ENCODE peak calls at places on chromosomes 4 and X, in four cellular contexts. Q, K, E and C are unnamed samples.

GRCh38 chrX:53078943-53079342 is 3.2 kb upstream of the TSPYL2 start:
- DNase-seq in Q (no peak), K (no peak), E (no peak), C (no peak)

GRCh38 chr4:100635899-100636298 is 118.1 kb upstream of the EMCN start:
- DNase-seq in Q (no peak), K (peak; percentile 78), E (no peak), C (no peak)

GRCh38 chr4:4430492-4431195 is 43.7 kb downstream of the NSG1 start:
- DNase-seq in Q (no peak), K (no peak), E (peak; percentile 39), C (peak; percentile 55)

GRCh38 chr4:140691369-140691768 is 64.8 kb downstream of the TBC1D9 start:
- DNase-seq in Q (no peak), K (no peak), E (no peak), C (no peak)

GRCh38 chr4:10696253-10696652 is 11.7 kb upstream of the CLNK start:
- DNase-seq in Q (no peak), K (no peak), E (no peak), C (no peak)

GRCh38 chrX:50073601-50074000 is 127.2 kb downstream of the AKAP4 start:
- DNase-seq in Q (no peak), K (no peak), E (no peak), C (no peak)

GRCh38 chr4:88134536-88135361 is 23.7 kb downstream of the ABCG2 start:
- DNase-seq in Q (no peak), K (no peak), E (no peak), C (no peak)

GRCh38 chrX:12975999-12976558 is 1.2 kb downstream of the TMSB4X start:
- DNase-seq in Q (no peak), K (peak; percentile 30), E (no peak), C (no peak)

GRCh38 chr4:186307916-186308315 is 41.9 kb downstream of the F11 start:
- DNase-seq in Q (no peak), K (no peak), E (no peak), C (no peak)

GRCh38 chrX:4844376-4844775 is 1130.9 kb upstream of the PRKX start:
- DNase-seq in Q (no peak), K (no peak), E (no peak), C (no peak)

GRCh38 chr4:2072971-2073807 is 14.1 kb downstream of the NAT8L start:
- DNase-seq in Q (no peak), K (no peak), E (no peak), C (no peak)

GRCh38 chrX:42778096-42778495 is at the start of gene PPP1R2C:
- DNase-seq in Q (no peak), K (no peak), E (no peak), C (no peak)

GRCh38 chr4:186762361-186762760 is 38.7 kb upstream of the FAT1 start:
- DNase-seq in Q (no peak), K (no peak), E (no peak), C (no peak)

GRCh38 chrX:145865082-145865481 is 47.5 kb downstream of the SLITRK2 start:
- DNase-seq in Q (no peak), K (no peak), E (no peak), C (no peak)

GRCh38 chrX:150152546-150152945 is 210.6 kb upstream of the MAMLD1 start:
- DNase-seq in Q (no peak), K (no peak), E (no peak), C (no peak)

GRCh38 chr4:76600447-76600846 is 165.4 kb downstream of the SHROOM3 start:
- DNase-seq in Q (no peak), K (no peak), E (no peak), C (no peak)

GRCh38 chr4:183757105-183757504 is 98.0 kb downstream of the TRAPPC11 start:
- DNase-seq in Q (no peak), K (no peak), E (no peak), C (no peak)

GRCh38 chr4:92381640-92382039 is 77.9 kb downstream of the GRID2 start:
- DNase-seq in Q (no peak), K (no peak), E (no peak), C (no peak)

GRCh38 chr4:89109841-89110540 is 1.3 kb upstream of the TIGD2 start:
- DNase-seq in Q (no peak), K (peak; percentile 54), E (no peak), C (no peak)

GRCh38 chr4:73311428-73311827 is 52.8 kb upstream of the ANKRD17 start:
- DNase-seq in Q (no peak), K (no peak), E (peak; percentile 8), C (no peak)

GRCh38 chrX:109886122-109886761 is 116.7 kb upstream of the TMEM164 start:
- DNase-seq in Q (no peak), K (peak; percentile 35), E (peak; percentile 37), C (peak; percentile 27)

GRCh38 chrX:108070891-108071290 is 20.5 kb downstream of the PSMD10 start:
- DNase-seq in Q (no peak), K (no peak), E (no peak), C (no peak)

GRCh38 chr4:30586850-30587249 is 133.3 kb upstream of the PCDH7 start:
- DNase-seq in Q (no peak), K (no peak), E (no peak), C (no peak)

GRCh38 chr4:74206088-74206826 is 48.3 kb downstream of the MTHFD2L start:
- DNase-seq in Q (no peak), K (no peak), E (no peak), C (no peak)

GRCh38 chr4:69098470-69098869 is 2.2 kb downstream of the UGT2B7 start:
- DNase-seq in Q (no peak), K (peak; percentile 35), E (no peak), C (no peak)

GRCh38 chrX:104450316-104450715 is 115.7 kb upstream of the IL1RAPL2 start:
- DNase-seq in Q (no peak), K (no peak), E (no peak), C (no peak)

GRCh38 chr4:10173039-10173753 is 56.6 kb upstream of the WDR1 start:
- DNase-seq in Q (no peak), K (no peak), E (no peak), C (no peak)

GRCh38 chr4:3866813-3867129 is 100.6 kb downstream of the ADRA2C start:
- DNase-seq in Q (no peak), K (no peak), E (no peak), C (no peak)

GRCh38 chr4:103928370-103928769 is 208.6 kb upstream of the TACR3 start:
- DNase-seq in Q (no peak), K (no peak), E (no peak), C (no peak)

GRCh38 chr4:156889616-156890594 is 81.7 kb downstream of the PDGFC start:
- DNase-seq in Q (no peak), K (no peak), E (no peak), C (no peak)

GRCh38 chr4:101695176-101695575 is 95.4 kb upstream of the BANK1 start:
- DNase-seq in Q (no peak), K (no peak), E (no peak), C (no peak)

GRCh38 chrX:86149089-86149488 is 838 bp downstream of the DACH2 start:
- DNase-seq in Q (no peak), K (no peak), E (no peak), C (no peak)
- TF ChIP-seq POLR2A in Q (no peak), K (no peak), E (no peak), C (no peak)

GRCh38 chr4:8427761-8428287 is 12.7 kb downstream of the ACOX3 start:
- DNase-seq in Q (no peak), K (peak; percentile 58), E (no peak), C (no peak)

GRCh38 chr4:8427262-8427661 is 13.3 kb downstream of the ACOX3 start:
- DNase-seq in Q (no peak), K (no peak), E (no peak), C (no peak)

GRCh38 chr4:8431553-8431952 is 9.0 kb downstream of the ACOX3 start:
- DNase-seq in Q (no peak), K (no peak), E (no peak), C (no peak)

GRCh38 chr4:8433181-8433580 is 7.3 kb downstream of the ACOX3 start:
- DNase-seq in Q (no peak), K (no peak), E (no peak), C (no peak)

DNA sequence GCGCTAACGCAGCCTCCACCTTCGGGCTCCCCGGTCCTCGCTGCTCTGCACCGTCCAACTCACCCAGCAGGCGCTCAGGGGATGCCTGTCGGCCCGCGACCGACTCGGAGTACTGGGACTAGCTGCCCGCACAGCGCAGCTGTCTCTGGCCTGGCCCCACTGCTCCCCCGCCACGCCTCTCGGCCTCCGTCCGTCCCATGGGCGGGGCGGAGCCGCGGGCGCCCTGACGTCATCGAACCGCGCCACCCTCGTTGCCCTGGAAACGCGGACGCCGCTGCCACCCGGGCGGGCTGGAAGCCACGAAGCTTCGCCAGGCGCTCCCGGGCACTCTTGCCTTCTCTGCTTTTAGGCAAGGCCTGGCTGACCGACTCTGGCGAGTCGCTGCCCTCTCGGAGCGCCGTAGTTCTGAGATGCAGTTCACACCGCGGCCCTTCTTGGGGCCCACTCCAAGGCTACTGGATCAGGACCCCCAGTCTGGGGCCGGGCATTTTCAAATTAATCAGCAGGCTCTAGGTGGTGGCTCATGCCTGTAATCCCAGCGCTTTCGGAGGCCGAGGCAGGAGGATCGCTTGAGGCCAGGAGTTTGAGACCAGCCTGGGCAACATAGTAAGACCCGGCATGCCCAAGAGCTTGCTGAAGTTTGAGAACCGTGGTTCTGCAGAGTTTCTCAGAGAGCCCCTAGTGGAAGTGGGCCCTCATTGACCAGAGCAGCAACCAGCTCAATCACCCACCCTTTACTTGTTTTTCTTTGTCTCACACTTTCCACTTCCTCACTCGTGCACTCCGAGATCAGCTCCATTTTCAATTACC is 12.0 kb downstream of the ACOX3 start:
- DNase-seq in Q (peak; percentile 25), K (peak; percentile 95), E (peak; percentile 63), C (peak; percentile 73)
- TF ChIP-seq POLR2A in Q (peak; percentile 59), K (peak; percentile 82), E (peak; percentile 38), C (peak; percentile 80)

GRCh38 chrX:155237719-155238118 is 21.5 kb downstream of the VBP1 start:
- DNase-seq in Q (no peak), K (no peak), E (no peak), C (no peak)

GRCh38 chrX:155231163-155231562 is 14.9 kb downstream of the VBP1 start:
- DNase-seq in Q (no peak), K (no peak), E (no peak), C (no peak)

GRCh38 chrX:155235891-155236290 is 19.6 kb downstream of the VBP1 start:
- DNase-seq in Q (no peak), K (no peak), E (no peak), C (no peak)
- TF ChIP-seq POLR2A in Q (no peak), K (no peak), E (no peak), C (no peak)

DNA sequence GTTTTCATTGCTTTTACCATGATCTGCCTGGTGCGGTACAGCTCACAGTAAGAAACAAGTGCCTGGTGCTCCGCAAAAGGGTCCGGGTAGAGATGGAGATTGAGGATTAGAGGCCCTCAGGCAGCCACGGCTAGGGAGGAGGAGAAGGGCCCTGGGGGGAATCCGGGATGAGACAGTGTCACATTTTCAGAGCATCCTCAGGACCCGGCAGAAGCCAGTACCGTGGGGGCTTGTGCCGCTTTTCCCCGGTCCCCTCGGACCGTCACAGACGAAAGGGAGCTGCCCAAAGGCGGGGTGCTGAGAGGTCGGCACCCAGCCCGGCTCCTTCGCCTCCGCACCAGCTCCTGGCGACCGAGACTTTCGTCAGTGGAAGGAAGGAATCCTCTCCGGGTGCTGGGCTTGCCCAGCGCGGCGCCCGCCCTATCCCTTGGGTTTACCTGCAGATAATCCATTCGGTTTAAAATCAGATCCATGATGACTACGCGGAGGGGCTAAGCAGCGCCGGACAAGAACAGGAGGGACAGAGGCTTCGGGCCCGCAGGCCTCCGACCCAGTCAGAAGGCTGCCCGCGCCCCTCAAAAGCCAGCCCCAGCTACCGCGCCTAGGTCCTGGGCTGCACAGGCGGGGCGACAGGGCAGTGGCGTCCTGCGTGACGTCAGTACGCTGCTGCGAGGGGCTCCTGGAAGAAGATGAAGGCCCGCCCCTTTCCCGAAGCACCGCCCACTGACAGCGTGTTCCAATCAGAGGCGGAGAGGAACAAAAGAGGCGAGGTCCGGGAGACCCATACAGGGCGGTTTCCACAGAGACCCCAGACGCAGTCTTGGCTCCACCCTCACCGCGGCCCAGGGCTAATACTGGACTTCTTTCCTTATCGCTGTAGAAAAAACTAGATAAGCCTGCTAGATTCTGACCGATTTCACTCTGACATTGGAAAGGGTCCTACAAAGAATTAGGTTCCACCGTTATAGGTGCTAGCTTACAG is at the start of gene BBS7:
- DNase-seq in Q (peak; percentile 80), K (peak; percentile 96), E (peak; percentile 94), C (peak; percentile 61)
- TF ChIP-seq POLR2A in Q (peak; percentile 56), K (no peak), E (peak; percentile 96), C (peak; percentile 96)